ENCODE peak calls at places on chromosome 11, in ten cellular contexts. B is A549, P is HepG2, C is tibial nerve, Y is HCT116, X is thyroid gland, K is esophagus squamous epithelium, V is uterus, H is heart left ventricle, J is spleen. E is an unnamed sample.

GRCh38 chr11:1514349-1515061 is 27.9 kb upstream of the MOB2 start:
- DNase-seq in B (no peak), P (no peak), C (no peak), Y (no peak), X (peak), K (no peak), V (no peak), H (no peak), J (peak), E (no peak)

GRCh38 chr11:15780837-15781236 is 575.5 kb downstream of the SOX6 start:
- DNase-seq in B (no peak), P (no peak), C (no peak), Y (no peak), X (peak), K (no peak), V (no peak), H (no peak), J (no peak), E (no peak)

GRCh38 chr11:94740975-94741707 is 27.0 kb upstream of the AMOTL1 start:
- DNase-seq in B (peak), P (peak), C (no peak), Y (peak), X (peak), K (no peak), V (peak), H (peak), J (no peak), E (peak)

GRCh38 chr11:109971184-109971523 is 122.0 kb upstream of the ZC3H12C start:
- DNase-seq in B (no peak), P (no peak), C (no peak), Y (no peak), X (peak), K (no peak), V (no peak), H (peak), J (no peak), E (no peak)

GRCh38 chr11:88484873-88485621 is 147.5 kb upstream of the CTSC start:
- DNase-seq in B (peak), P (peak), C (no peak), Y (peak), X (no peak), K (no peak), V (no peak), H (no peak), J (peak), E (peak)

GRCh38 chr11:118318112-118319030 is 13.8 kb downstream of the CD3E start:
- DNase-seq in B (no peak), P (no peak), C (no peak), Y (no peak), X (no peak), K (no peak), V (no peak), H (no peak), J (no peak), E (peak)

GRCh38 chr11:46386674-46387073 is 4.9 kb downstream of the CHRM4 start:
- DNase-seq in B (peak), P (no peak), C (no peak), Y (no peak), X (no peak), K (no peak), V (no peak), H (no peak), J (peak), E (no peak)

GRCh38 chr11:74225565-74225964 is 54.5 kb downstream of the PPME1 start:
- DNase-seq in B (no peak), P (no peak), C (no peak), Y (no peak), X (no peak), K (no peak), V (no peak), H (no peak), J (no peak), E (no peak)

GRCh38 chr11:19328586-19329311 is 88.0 kb upstream of the E2F8 start:
- DNase-seq in B (no peak), P (no peak), C (no peak), Y (no peak), X (no peak), K (no peak), V (no peak), H (no peak), J (no peak), E (peak)

GRCh38 chr11:73397468-73398131 is 21.4 kb downstream of the RELT start:
- DNase-seq in B (no peak), P (no peak), C (peak), Y (no peak), X (no peak), K (no peak), V (no peak), H (no peak), J (peak), E (no peak)

GRCh38 chr11:4569075-4569474 is 12.5 kb upstream of the OR52I2 start:
- DNase-seq in B (no peak), P (no peak), C (no peak), Y (no peak), X (no peak), K (no peak), V (no peak), H (no peak), J (no peak), E (no peak)

GRCh38 chr11:45021001-45021400 is 70.3 kb upstream of the TP53I11 start:
- DNase-seq in B (no peak), P (no peak), C (no peak), Y (no peak), X (peak), K (no peak), V (no peak), H (peak), J (no peak), E (peak)

GRCh38 chr11:112498701-112499100 is 238.0 kb upstream of the PLET1 start:
- DNase-seq in B (no peak), P (no peak), C (no peak), Y (no peak), X (no peak), K (no peak), V (no peak), H (no peak), J (no peak), E (no peak)

GRCh38 chr11:8229299-8230177 is 34.1 kb downstream of the LMO1 start:
- DNase-seq in B (no peak), P (no peak), C (no peak), Y (no peak), X (peak), K (no peak), V (no peak), H (no peak), J (peak), E (no peak)

GRCh38 chr11:93694109-93694508 is 32.6 kb downstream of the CEP295 start:
- DNase-seq in B (peak), P (no peak), C (no peak), Y (no peak), X (no peak), K (no peak), V (no peak), H (no peak), J (no peak), E (no peak)

GRCh38 chr11:77436969-77437368 is 36.9 kb downstream of the PAK1 start:
- DNase-seq in B (no peak), P (no peak), C (no peak), Y (no peak), X (no peak), K (no peak), V (no peak), H (no peak), J (no peak), E (no peak)

GRCh38 chr11:120063686-120064340 is 74.1 kb downstream of the TRIM29 start:
- DNase-seq in B (no peak), P (no peak), C (no peak), Y (no peak), X (no peak), K (no peak), V (no peak), H (no peak), J (no peak), E (no peak)

GRCh38 chr11:34790620-34791019 is 125.6 kb downstream of the APIP start:
- DNase-seq in B (no peak), P (no peak), C (no peak), Y (no peak), X (no peak), K (no peak), V (no peak), H (no peak), J (no peak), E (peak)

GRCh38 chr11:71248251-71248570 is 4.2 kb downstream of the SHANK2 start:
- DNase-seq in B (no peak), P (no peak), C (no peak), Y (no peak), X (peak), K (no peak), V (no peak), H (no peak), J (no peak), E (no peak)

GRCh38 chr11:126415128-126415527 is 59.6 kb downstream of the ST3GAL4 start:
- DNase-seq in B (no peak), P (no peak), C (peak), Y (no peak), X (peak), K (no peak), V (peak), H (peak), J (no peak), E (no peak)

GRCh38 chr11:12200359-12201015 is 90.1 kb downstream of the MICAL2 start:
- DNase-seq in B (no peak), P (no peak), C (no peak), Y (no peak), X (peak), K (no peak), V (peak), H (peak), J (no peak), E (no peak)

GRCh38 chr11:65445101-65445603 is 22.6 kb downstream of the NEAT1 start:
- DNase-seq in B (no peak), P (no peak), C (no peak), Y (no peak), X (peak), K (no peak), V (no peak), H (no peak), J (no peak), E (no peak)

GRCh38 chr11:65448418-65449196 is 26.0 kb downstream of the NEAT1 start:
- DNase-seq in B (peak), P (no peak), C (peak), Y (no peak), X (peak), K (no peak), V (peak), H (no peak), J (no peak), E (no peak)

GRCh38 chr11:65446446-65447277 is 24.1 kb downstream of the NEAT1 start:
- DNase-seq in B (no peak), P (no peak), C (peak), Y (no peak), X (peak), K (no peak), V (peak), H (no peak), J (no peak), E (no peak)

GRCh38 chr11:65445604-65446445 is 23.2 kb downstream of the NEAT1 start:
- DNase-seq in B (no peak), P (no peak), C (peak), Y (no peak), X (peak), K (no peak), V (peak), H (no peak), J (peak), E (peak)

DNA sequence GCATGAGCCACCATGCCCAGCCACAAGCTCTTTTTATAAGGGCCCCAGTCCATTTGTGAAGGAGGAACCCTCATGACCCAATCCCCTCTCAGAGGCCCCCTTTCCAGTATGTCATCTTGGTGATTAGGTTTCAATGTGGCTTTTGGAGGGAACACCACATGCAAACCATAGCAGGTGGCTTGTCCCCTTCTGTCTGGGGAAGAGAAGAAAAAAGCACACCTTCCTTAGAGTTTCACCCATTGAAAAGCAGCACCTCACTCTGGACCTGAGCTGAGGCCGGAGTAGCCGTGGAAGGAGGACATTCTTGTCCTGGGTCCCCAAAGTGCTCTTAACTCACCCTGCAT is 25.4 kb downstream of the NEAT1 start:
- DNase-seq in B (no peak), P (no peak), C (no peak), Y (no peak), X (no peak), K (no peak), V (no peak), H (no peak), J (no peak), E (no peak)
- TF ChIP-seq POLR2A in B (no peak), P (no peak), C (no peak), Y (no peak), X (no peak), K (no peak), V (no peak), H (no peak), J (no peak), E (no peak)

DNA sequence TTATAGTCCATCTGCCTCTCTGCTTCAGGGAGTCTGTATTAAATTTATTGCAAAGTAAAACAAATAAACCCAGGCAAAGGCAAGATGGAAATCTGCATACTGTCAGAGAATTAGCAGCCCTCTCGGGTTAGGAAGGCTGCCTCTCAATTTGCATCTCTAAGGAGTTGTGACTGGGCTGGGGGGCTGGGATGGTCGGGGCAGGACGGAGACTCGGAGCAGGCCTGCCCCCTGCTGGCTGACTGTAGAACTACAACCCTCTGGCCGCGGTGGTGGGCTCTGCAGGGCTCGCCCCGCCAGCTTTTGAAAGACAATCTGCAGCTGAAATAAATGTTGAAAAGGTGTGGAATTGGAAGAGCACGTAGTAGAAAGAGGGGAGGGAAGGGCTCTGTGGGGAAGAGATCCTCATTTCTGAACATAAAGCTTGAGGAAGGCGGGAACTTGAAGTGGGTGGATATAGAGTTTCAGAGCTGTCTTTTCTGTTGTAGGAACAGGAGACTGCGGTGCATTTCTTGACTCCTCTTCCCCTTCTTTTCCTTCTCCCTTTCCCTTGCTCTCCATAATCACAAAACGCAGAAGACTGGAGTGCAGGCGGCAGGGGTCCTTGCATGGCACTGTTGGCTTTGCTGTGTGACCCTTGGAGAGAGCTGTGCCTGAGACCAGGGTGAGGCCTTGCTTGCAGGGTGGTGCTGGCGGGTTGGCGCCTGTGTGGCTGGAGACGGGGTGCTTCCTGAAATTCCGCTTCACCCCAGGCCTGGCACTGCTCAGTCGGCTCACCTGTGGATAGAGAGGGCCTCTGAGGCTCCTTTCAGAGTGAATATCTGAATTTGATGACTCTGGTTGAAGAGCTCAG is 22.6 kb upstream of the PKNOX2 start:
- DNase-seq in B (no peak), P (no peak), C (no peak), Y (no peak), X (peak), K (no peak), V (no peak), H (peak), J (peak), E (peak)
- H3K4me3 ChIP-seq in B (no peak), P (no peak), C (no peak), Y (no peak), X (no peak), K (no peak), V (no peak), H (no peak), J (peak), E (no peak)

GRCh38 chr11:61805146-61805545 is 11.7 kb downstream of the FADS1 start:
- DNase-seq in B (no peak), P (no peak), C (no peak), Y (no peak), X (no peak), K (no peak), V (no peak), H (no peak), J (peak), E (peak)
- TF ChIP-seq POLR2A in B (no peak), P (no peak), C (no peak), Y (no peak), X (no peak), K (no peak), V (no peak), H (no peak), J (no peak), E (no peak)

GRCh38 chr11:57597971-57598830 is 716 bp downstream of the SERPING1 start:
- DNase-seq in B (no peak), P (peak), C (peak), Y (no peak), X (peak), K (no peak), V (peak), H (peak), J (peak), E (no peak)
- H3K4me3 ChIP-seq in B (peak), P (peak), C (peak), Y (peak), X (peak), K (peak), V (peak), H (peak), J (peak), E (no peak)

DNA sequence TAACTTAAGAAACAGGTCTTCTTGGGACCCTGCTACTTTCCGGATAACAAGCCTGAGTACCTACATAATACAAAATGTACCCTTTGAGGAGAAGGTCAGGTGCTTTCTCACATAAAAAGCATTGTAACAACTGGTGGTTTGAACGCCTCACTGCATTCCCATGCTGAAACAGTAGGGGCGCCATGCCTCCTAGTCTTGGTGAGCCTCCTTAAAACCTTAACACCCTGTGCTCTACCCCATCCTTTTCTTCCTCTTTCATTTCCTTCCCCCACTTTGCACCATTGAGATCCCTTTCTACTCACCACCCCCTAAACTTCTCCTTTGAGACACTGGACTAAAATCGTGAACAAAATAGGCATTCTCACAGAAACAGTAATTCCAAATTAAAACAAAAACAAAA is 729.3 kb downstream of the NTM start:
- DNase-seq in B (no peak), P (no peak), C (no peak), Y (no peak), X (no peak), K (no peak), V (no peak), H (no peak), J (no peak), E (peak)
- TF ChIP-seq POLR2A in B (no peak), P (no peak), C (no peak), Y (no peak), X (no peak), K (no peak), V (no peak), H (no peak), J (no peak), E (no peak)

GRCh38 chr11:65045061-65045460 is 4.1 kb downstream of the SAC3D1 start:
- DNase-seq in B (no peak), P (no peak), C (no peak), Y (no peak), X (no peak), K (no peak), V (no peak), H (no peak), J (no peak), E (no peak)

GRCh38 chr11:65043881-65044501 is 3.0 kb downstream of the SAC3D1 start:
- DNase-seq in B (no peak), P (no peak), C (no peak), Y (no peak), X (peak), K (no peak), V (no peak), H (peak), J (peak), E (peak)

GRCh38 chr11:65045728-65046127 is 4.7 kb downstream of the SAC3D1 start:
- DNase-seq in B (no peak), P (no peak), C (no peak), Y (no peak), X (no peak), K (no peak), V (no peak), H (no peak), J (no peak), E (no peak)

GRCh38 chr11:65051389-65051858 is 6.9 kb downstream of the NAALADL1 start:
- DNase-seq in B (no peak), P (no peak), C (no peak), Y (no peak), X (no peak), K (no peak), V (no peak), H (no peak), J (no peak), E (peak)

GRCh38 chr11:65047581-65048422 is 6.8 kb downstream of the SAC3D1 start:
- DNase-seq in B (no peak), P (no peak), C (peak), Y (no peak), X (no peak), K (no peak), V (peak), H (peak), J (peak), E (no peak)
- H3K4me3 ChIP-seq in B (no peak), P (no peak), C (peak), Y (no peak), X (no peak), K (peak), V (peak), H (peak), J (peak), E (no peak)

GRCh38 chr11:225734-226453 is 10.2 kb downstream of the SIRT3 start:
- DNase-seq in B (no peak), P (no peak), C (no peak), Y (no peak), X (no peak), K (no peak), V (no peak), H (no peak), J (no peak), E (peak)
- TF ChIP-seq POLR2A in B (no peak), P (no peak), C (no peak), Y (no peak), X (no peak), K (no peak), V (no peak), H (no peak), J (no peak), E (no peak)

DNA sequence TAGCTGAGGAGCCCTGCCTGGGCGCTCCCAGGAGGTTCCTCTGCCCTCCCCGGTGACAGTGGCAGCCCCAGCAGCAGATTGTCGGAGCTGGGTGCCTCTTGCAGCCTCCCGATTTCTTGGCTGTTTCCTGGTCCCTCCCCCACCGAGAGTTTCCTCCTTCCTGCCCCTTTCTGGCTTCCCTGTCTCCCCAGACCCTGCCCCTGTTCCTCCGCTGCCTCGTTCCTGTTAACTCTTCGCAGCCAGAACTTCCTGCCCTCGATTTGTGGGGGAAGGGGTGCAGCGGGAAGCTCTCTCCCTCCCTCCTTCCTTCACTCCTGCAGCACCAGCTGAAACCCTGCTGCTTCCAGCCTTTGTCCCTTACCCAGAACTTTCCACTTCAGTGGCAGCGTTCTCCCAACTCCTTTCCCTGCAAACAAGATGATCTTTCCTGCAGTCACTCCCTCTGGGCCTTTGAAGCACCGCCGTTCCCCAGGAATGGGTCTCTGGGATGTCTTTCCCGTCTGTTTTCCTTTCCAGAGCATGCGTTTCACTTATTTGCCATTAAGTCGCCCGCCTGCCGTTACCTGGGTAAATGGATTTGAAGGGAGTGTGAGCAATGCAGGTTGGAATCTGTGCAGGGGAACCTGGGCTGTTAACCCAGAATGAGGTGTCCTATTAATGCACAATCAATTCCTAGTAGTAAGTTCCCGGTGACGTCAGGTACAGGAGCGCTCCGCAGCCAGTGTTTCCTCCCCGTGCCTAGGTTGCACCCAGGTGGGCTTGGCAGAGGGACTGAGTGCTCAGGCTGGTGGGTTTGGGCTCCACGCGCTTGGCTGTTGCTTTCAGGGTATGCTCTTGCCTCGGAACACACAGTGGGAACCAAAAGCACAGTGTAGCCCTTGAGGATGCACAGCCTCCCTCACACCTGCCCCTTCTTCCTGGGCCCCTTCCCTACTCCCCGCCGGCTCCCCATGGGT is 4.3 kb downstream of the GRK2 start:
- DNase-seq in B (no peak), P (no peak), C (no peak), Y (no peak), X (peak), K (no peak), V (peak), H (peak), J (peak), E (peak)
- H3K4me3 ChIP-seq in B (no peak), P (no peak), C (peak), Y (no peak), X (no peak), K (peak), V (peak), H (peak), J (peak), E (peak)

GRCh38 chr11:17076517-17077239 is 789 bp downstream of the RPS13 start:
- DNase-seq in B (no peak), P (no peak), C (no peak), Y (no peak), X (no peak), K (no peak), V (no peak), H (no peak), J (peak), E (peak)
- TF ChIP-seq POLR2A in B (no peak), P (no peak), C (no peak), Y (no peak), X (no peak), K (no peak), V (no peak), H (no peak), J (no peak), E (no peak)

E was measured in NB4.